ENCODE peak calls at places on chromosomes 13 and 19, in eight cellular contexts. R is esophagus muscularis mucosa, X is cardiac muscle cell, H is heart right ventricle, W is body of pancreas, D is progenitor cell of endocrine pancreas, Q is suprapubic skin, Z is mammary epithelial cell. L is an unnamed sample.

GRCh38 chr13:106768991-106769390 is 201.1 kb upstream of the ARGLU1 start:
- DNase-seq in R (no peak), X (no peak), H (no peak), W (no peak), D (no peak), Q (no peak), Z (no peak), L (no peak)

GRCh38 chr19:13975870-13976269 is 23.6 kb downstream of the DCAF15 start:
- DNase-seq in R (no peak), X (no peak), H (no peak), W (no peak), D (no peak), Q (no peak), Z (no peak), L (no peak)

GRCh38 chr13:28630864-28631263 is 28.1 kb upstream of the POMP start:
- DNase-seq in R (no peak), X (no peak), H (no peak), W (no peak), D (no peak), Q (no peak), Z (no peak), L (no peak)

GRCh38 chr19:42850981-42851717 is 28.4 kb downstream of the PSG1 start:
- DNase-seq in R (peak), X (no peak), H (peak), W (peak), D (no peak), Q (no peak), Z (peak), L (no peak)

GRCh38 chr19:55738302-55738701 is at the start of gene NLRP9:
- DNase-seq in R (no peak), X (no peak), H (no peak), W (no peak), D (no peak), Q (no peak), Z (no peak), L (no peak)

GRCh38 chr19:55703790-55704215 is 28.8 kb downstream of the EPN1 start:
- DNase-seq in R (no peak), X (no peak), H (no peak), W (peak), D (no peak), Q (no peak), Z (no peak), L (no peak)

GRCh38 chr13:99496322-99497142 is 4.7 kb upstream of the TM9SF2 start:
- DNase-seq in R (no peak), X (no peak), H (peak), W (no peak), D (no peak), Q (peak), Z (no peak), L (no peak)

GRCh38 chr19:18373892-18374629 is 11.9 kb upstream of the GDF15 start:
- DNase-seq in R (peak), X (peak), H (peak), W (peak), D (peak), Q (peak), Z (peak), L (peak)

GRCh38 chr13:92097337-92097903 is 699.0 kb downstream of the GPC5 start:
- DNase-seq in R (no peak), X (no peak), H (no peak), W (no peak), D (no peak), Q (no peak), Z (no peak), L (no peak)

GRCh38 chr13:114147803-114148520 is 15.5 kb upstream of the RASA3 start:
- DNase-seq in R (no peak), X (no peak), H (no peak), W (no peak), D (no peak), Q (no peak), Z (no peak), L (no peak)

GRCh38 chr19:13610042-13610691 is 103.9 kb upstream of the CACNA1A start:
- DNase-seq in R (no peak), X (peak), H (no peak), W (no peak), D (no peak), Q (no peak), Z (no peak), L (no peak)

GRCh38 chr13:36959438-36960116 is 39.5 kb upstream of the SMAD9 start:
- DNase-seq in R (no peak), X (no peak), H (no peak), W (no peak), D (no peak), Q (no peak), Z (no peak), L (no peak)

GRCh38 chr19:45878043-45878794 is 7.7 kb downstream of the IRF2BP1 start:
- DNase-seq in R (no peak), X (no peak), H (no peak), W (peak), D (no peak), Q (no peak), Z (no peak), L (no peak)

GRCh38 chr19:18274776-18275356 is 614 bp upstream of the IQCN start:
- DNase-seq in R (peak), X (no peak), H (peak), W (peak), D (no peak), Q (peak), Z (peak), L (no peak)

GRCh38 chr13:32811297-32811800 is 204.9 kb upstream of the KL start:
- DNase-seq in R (peak), X (no peak), H (no peak), W (no peak), D (no peak), Q (no peak), Z (no peak), L (peak)

GRCh38 chr13:58858870-58859371 is 1227.4 kb downstream of the PCDH17 start:
- DNase-seq in R (no peak), X (no peak), H (no peak), W (no peak), D (no peak), Q (no peak), Z (no peak), L (no peak)

GRCh38 chr13:110242615-110243014 is 64.3 kb downstream of the COL4A1 start:
- DNase-seq in R (peak), X (peak), H (no peak), W (no peak), D (no peak), Q (no peak), Z (no peak), L (no peak)

GRCh38 chr13:80669112-80669511 is 328.2 kb upstream of the SPRY2 start:
- DNase-seq in R (no peak), X (no peak), H (no peak), W (no peak), D (no peak), Q (no peak), Z (no peak), L (no peak)

GRCh38 chr13:112510987-112511715 is 76.8 kb downstream of the TUBGCP3 start:
- DNase-seq in R (no peak), X (no peak), H (no peak), W (no peak), D (no peak), Q (no peak), Z (no peak), L (no peak)

GRCh38 chr19:33720691-33721682 is 75.7 kb upstream of the KCTD15 start:
- DNase-seq in R (no peak), X (no peak), H (no peak), W (no peak), D (no peak), Q (no peak), Z (no peak), L (no peak)

GRCh38 chr19:6241680-6242079 is 38.1 kb downstream of the MLLT1 start:
- DNase-seq in R (no peak), X (no peak), H (no peak), W (no peak), D (no peak), Q (peak), Z (no peak), L (no peak)

GRCh38 chr13:93984876-93985275 is 494.6 kb downstream of the DCT start:
- DNase-seq in R (no peak), X (no peak), H (no peak), W (no peak), D (no peak), Q (no peak), Z (no peak), L (no peak)

DNA sequence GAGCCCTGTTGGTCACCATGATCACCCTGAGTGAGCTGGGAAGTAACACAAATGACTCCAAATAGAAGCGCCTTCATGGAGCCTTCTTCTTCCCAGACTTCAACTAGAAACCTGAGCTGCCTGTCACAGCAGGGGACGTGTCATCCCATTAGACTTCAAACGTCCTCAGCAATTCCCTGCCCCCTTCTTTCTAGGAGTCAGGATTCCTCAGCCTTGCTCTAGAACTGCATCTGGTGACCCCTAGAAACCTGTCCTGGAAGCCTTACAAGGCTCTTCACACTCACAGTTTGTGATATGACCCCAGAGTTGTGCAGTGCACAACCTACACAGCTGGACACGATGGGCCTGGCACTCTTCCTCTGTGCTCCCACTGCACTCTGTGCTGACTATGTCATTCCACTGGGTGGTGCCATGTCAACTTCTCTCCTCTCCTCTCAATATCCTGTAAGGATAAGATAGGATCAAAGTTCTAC is 23.6 kb upstream of the TTYH1 start:
- DNase-seq in R (no peak), X (no peak), H (no peak), W (no peak), D (no peak), Q (no peak), Z (no peak), L (no peak)
- TF ChIP-seq CTCF in R (no peak), X (no peak), H (no peak), W (no peak), D (no peak), Q (no peak), Z (no peak), L (no peak)

DNA sequence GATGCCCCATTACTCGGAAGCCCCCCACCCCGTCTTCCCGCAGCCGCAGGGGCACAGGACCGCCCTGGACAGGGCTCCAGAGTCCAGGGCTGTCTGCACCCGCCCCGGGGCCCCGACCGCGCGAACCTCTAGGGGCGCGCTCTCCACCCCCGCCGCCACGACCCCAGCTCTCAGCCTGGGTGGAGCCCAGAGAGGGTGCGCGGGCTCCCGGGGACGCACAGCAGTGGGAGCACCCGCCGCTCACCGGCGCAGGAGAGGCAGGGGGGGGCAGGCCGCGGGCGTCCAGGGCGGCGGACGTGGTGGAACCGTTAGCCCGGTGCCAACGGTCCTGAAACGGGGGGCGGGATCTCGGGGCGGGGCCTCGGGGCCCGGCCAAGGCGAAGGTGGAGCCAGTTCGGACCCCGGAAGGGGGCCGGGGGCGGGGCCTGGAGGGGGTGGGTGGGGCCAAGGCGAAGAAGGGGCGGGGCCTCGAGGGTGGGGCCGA is at the start of gene ATP8B3:
- DNase-seq in R (no peak), X (no peak), H (no peak), W (no peak), D (no peak), Q (no peak), Z (no peak), L (no peak)
- TF ChIP-seq CTCF in R (no peak), X (peak), H (no peak), W (no peak), D (peak), Q (peak), Z (no peak), L (no peak)

DNA sequence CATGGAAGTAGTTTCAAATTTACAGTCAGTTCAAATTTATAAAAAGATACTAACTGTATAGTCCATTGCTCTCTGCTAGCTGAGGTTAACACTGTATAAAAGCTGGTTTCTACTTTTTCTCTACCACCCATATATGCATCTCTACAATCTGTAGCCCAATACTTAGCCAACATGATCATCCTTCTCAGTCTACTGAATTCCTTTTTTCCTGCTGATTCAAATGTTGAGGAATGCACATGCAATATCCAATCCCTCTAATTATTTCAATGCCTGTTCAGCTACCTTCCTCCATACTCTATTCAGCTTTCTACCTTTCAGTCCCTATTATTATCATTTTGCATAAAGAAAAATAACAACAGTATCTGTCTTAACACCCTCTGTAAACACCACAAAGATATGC is 15.6 kb downstream of the KPNA3 start:
- DNase-seq in R (no peak), X (no peak), H (no peak), W (no peak), D (no peak), Q (no peak), Z (no peak), L (no peak)
- TF ChIP-seq CTCF in R (no peak), X (no peak), H (no peak), W (no peak), D (no peak), Q (no peak), Z (no peak), L (no peak)

DNA sequence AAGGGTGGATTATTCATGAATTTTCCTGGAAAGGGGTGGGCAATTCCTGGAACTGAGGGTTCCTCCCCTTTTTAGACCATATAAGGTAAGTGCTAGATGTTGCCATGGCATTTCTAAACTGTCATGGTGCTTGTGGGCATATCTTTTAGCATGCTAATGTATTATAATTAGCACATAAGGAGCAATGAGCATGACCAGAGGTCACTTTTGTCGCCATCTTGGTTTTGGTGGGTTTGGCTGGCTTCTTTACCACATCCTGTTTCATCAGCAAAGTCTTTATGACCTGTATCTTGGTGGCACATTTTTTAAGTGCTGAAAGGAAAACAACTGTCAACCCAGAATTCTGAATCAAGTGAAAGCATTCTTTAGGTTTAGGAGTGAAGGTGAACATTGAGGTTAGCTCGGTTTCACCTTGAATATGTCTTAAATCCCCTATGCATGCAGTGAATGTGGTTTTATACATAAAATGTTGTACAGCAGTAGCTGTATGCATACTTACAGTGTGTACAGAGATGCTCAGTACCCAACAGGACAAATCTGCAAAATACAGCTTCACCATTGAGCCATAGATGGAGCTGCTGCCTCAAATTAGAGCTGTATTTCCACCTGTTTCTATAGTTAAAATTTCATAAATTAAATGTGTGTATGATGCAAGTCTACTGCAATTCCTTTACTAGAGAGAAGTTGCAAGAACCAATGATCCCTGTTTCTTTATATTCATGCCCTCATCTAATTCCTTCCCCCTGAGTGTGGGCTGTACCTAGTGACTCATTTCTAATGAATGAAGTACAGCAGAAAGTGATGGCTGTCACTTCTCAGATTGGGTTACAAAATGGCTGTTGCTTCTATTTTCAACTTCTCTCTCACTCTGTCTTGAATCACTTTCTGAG is 25.3 kb upstream of the IGSF23 start:
- DNase-seq in R (no peak), X (no peak), H (no peak), W (no peak), D (no peak), Q (no peak), Z (peak), L (no peak)
- TF ChIP-seq CTCF in R (no peak), X (peak), H (peak), W (peak), D (no peak), Q (no peak), Z (peak), L (no peak)

DNA sequence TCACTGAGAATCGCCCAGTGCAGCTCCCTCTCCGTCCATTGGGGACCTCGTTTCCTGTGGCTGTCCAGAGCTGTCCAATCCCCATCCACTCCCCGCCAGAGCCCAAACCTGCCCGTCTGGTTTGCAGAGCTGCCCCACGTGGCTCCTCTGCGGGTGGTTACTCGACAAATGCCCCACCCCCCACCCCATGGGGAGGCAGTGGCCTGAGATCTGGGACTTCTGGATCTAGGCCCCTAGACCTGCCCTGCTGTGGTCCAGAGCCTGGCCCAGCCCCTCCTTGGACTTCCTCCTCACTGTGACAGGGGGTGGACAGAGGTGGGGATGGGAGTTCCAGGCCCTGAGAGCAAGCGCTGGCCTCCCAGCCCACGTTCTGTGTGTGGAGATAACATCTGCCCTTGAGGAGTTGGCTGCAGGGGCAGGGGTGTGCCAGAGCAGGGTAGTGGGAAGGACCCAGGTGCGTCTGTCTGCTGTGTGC is 29.1 kb downstream of the PAK4 start:
- DNase-seq in R (no peak), X (no peak), H (no peak), W (peak), D (no peak), Q (no peak), Z (peak), L (no peak)
- TF ChIP-seq CTCF in R (no peak), X (no peak), H (no peak), W (peak), D (no peak), Q (no peak), Z (no peak), L (no peak)

GRCh38 chr13:97974773-97975172 is 21.3 kb downstream of the IPO5 start:
- DNase-seq in R (no peak), X (no peak), H (no peak), W (no peak), D (no peak), Q (no peak), Z (no peak), L (no peak)
- TF ChIP-seq CTCF in R (no peak), X (no peak), H (no peak), W (no peak), D (no peak), Q (no peak), Z (no peak), L (no peak)

DNA sequence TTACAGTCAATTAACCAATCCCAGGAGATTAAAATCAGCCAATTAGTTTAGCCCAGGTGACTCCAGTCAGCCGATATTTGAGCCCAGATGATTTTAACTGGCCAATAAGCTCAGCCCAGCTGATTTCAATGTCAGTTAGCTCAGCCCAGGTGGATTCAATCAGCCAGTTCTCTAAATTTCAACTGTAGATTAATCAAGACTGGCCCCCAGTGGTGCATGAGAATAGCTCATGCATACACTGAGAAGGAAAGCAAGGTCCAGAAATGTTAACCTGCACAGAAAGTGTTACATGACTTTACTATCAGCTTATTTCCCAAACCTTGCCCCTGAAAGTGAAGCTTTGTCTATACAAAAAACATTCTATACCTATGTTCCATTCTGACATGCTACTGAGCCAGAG is 55.4 kb upstream of the ZNF724 start:
- DNase-seq in R (no peak), X (no peak), H (no peak), W (no peak), D (no peak), Q (no peak), Z (no peak), L (no peak)
- TF ChIP-seq CTCF in R (no peak), X (no peak), H (no peak), W (no peak), D (peak), Q (no peak), Z (no peak), L (no peak)

DNA sequence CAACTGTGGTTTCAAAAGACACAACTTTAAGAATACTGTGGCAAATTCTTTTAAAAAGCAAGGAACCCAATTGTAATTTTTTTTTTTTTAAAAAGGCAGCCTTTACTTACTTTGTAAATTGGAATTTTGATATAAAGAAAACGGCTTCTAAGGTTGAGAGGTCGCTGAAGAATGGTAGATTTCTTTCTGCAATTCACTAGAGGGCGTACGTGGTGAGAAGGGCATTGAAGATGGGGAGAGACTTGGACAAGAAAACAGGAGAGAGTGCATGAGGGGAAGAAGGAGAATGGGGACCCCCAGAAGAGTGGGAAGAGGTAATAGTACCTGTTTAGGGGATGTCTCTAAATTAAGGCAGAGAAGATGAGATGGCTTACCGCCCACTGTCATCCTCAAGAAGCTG is 33.5 kb upstream of the PABPC3 start:
- DNase-seq in R (no peak), X (no peak), H (no peak), W (no peak), D (no peak), Q (no peak), Z (no peak), L (no peak)
- TF ChIP-seq CTCF in R (no peak), X (no peak), H (no peak), W (no peak), D (no peak), Q (no peak), Z (no peak), L (no peak)